ENCODE peak calls at places on chromosome 13, in four cellular contexts. T, S, N and F are unnamed samples.
A peak's percentile ranks its signal among the peaks of the same experiment; 100 is the strongest.

GRCh38 chr13:41707192-41707858 is 250.0 kb downstream of the RGCC start:
- DNase-seq in N (no peak), S (no peak), T (no peak), F (no peak)

GRCh38 chr13:47548294-47548825 is 452.7 kb downstream of the SUCLA2 start:
- DNase-seq in N (no peak), S (no peak), T (no peak), F (no peak)

GRCh38 chr13:27425151-27425917 is 915 bp downstream of the GTF3A start:
- DNase-seq in S (no peak), N (no peak), T (no peak), F (no peak)

GRCh38 chr13:108993346-108993745 is 363.9 kb downstream of the MYO16 start:
- DNase-seq in N (peak; percentile 4), T (no peak), S (no peak), F (no peak)

GRCh38 chr13:54949735-54950134 is 1921.1 kb downstream of the OLFM4 start:
- DNase-seq in N (no peak), T (no peak), S (no peak), F (no peak)

GRCh38 chr13:95485045-95485517 is 67.4 kb upstream of the CLDN10 start:
- DNase-seq in T (no peak), N (no peak), S (peak; percentile 39), F (no peak)

GRCh38 chr13:41622545-41623429 is 165.4 kb downstream of the RGCC start:
- DNase-seq in N (peak; percentile 89), S (no peak), T (no peak), F (no peak)

GRCh38 chr13:49840266-49840665 is 47.8 kb upstream of the KPNA3 start:
- DNase-seq in T (no peak), S (peak; percentile 23), N (no peak), F (no peak)

GRCh38 chr13:48403151-48403631 is 9.7 kb downstream of the LPAR6 start:
- DNase-seq in T (no peak), N (no peak), S (no peak), F (no peak)

DNA sequence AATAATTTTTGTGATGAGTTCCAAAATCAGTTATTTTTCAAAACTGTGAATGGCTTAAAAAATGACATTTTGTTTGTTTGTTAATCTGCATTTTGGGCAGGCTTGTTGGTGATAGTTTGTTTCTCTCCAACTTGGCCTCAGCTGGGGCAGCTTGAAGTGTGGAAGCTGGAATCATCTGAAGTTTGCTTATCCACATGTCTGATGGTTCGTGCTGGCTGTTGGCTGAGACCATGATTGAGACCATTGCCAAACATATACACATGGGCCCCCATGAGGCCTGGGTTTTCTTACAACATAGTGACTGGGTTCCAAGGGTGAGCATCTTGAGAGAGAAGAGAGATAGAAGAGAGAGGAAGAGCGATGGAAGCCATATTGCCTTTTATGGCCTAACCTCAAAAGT is 201.2 kb downstream of the NDFIP2 start:
- DNase-seq in N (no peak), S (no peak), T (no peak), F (no peak)
- TF ChIP-seq CTCF in N (no peak), S (no peak), T (no peak), F (no peak)

DNA sequence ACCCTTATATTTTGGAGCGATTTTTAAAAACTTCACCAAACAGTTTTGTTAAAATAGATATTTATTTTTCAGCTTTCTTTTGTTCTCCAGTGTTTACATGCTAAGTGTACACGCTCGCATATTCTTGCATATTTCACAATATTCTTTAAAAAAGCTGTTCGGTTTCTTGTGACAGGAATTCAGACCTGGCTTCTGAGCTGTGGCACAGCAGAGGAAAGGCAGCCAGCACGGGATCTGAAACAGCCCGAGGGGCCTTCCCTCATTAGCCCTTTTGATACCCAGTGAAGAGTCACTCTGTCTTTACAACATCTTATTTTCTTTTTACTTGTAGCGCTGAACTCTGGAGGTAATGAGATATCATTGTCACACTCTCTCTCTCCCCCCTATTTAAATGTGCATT is 234.0 kb downstream of the B3GLCT start:
- DNase-seq in N (no peak), S (no peak), T (no peak), F (no peak)
- H3K4me3 ChIP-seq in N (no peak overlapping the region), S (no peak overlapping the region), T (no peak overlapping the region), F (no peak overlapping the region)

GRCh38 chr13:30371649-30372265 is 50.5 kb upstream of the UBE2L5 start:
- DNase-seq in T (no peak), S (peak; percentile 86), N (peak; percentile 28), F (peak; percentile 42)

GRCh38 chr13:30377312-30377685 is 45.0 kb upstream of the UBE2L5 start:
- DNase-seq in N (no peak), T (no peak), S (no peak), F (no peak)

GRCh38 chr13:30376426-30377311 is 45.6 kb upstream of the UBE2L5 start:
- DNase-seq in S (no peak), T (no peak), N (no peak), F (no peak)

GRCh38 chr13:30373727-30374126 is 48.6 kb upstream of the UBE2L5 start:
- DNase-seq in T (no peak), N (no peak), S (no peak), F (no peak)

DNA sequence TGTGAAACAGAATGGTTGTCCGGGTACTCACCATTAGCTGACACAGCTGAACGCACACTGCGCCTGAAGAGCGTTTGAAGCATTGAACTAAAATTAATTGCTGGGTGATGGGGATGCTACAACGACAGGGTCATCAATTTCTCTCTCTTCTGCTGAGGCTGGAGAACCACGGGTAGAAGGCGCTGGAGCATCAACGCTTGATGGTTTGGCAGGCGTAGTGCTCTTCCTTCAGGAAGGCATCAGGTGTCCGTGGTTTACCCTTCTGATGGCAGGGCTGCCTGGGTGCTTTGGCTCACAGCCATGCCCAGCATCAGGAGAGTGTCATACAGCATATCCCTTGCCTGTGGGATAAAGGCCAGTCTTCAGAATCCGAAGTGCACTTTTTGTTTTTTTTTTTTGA is 46.9 kb upstream of the UBE2L5 start:
- DNase-seq in N (no peak), S (no peak), T (no peak), F (no peak)
- TF ChIP-seq CTCF in N (no peak), S (no peak), T (no peak), F (no peak)

GRCh38 chr13:21075303-21076264 is 14.2 kb upstream of the LATS2 start:
- DNase-seq in S (no peak), N (no peak), T (peak; percentile 64), F (no peak)

GRCh38 chr13:21077360-21078353 is 16.3 kb upstream of the LATS2 start:
- DNase-seq in N (no peak), T (no peak), S (no peak), F (no peak)

GRCh38 chr13:21078501-21078900 is 17.1 kb upstream of the LATS2 start:
- DNase-seq in N (no peak), T (no peak), S (no peak), F (no peak)

GRCh38 chr13:21074601-21075302 is 13.4 kb upstream of the LATS2 start:
- DNase-seq in S (no peak), N (no peak), T (no peak), F (no peak)

GRCh38 chr13:21076265-21076653 is 14.9 kb upstream of the LATS2 start:
- DNase-seq in S (no peak), N (no peak), T (no peak), F (no peak)
- H3K4me3 ChIP-seq in S (no peak overlapping the region), N (no peak overlapping the region), T (no peak overlapping the region), F (no peak overlapping the region)

GRCh38 chr13:39284801-39285388 is 246.6 kb downstream of the NHLRC3 start:
- DNase-seq in S (no peak), N (no peak), T (peak; percentile 15), F (no peak)
- TF ChIP-seq CTCF in S (no peak), N (peak; percentile 8), T (peak; percentile 37), F (peak; percentile 24)

GRCh38 chr13:99809931-99810330 is 161.6 kb downstream of the ZIC5 start:
- DNase-seq in T (no peak), N (no peak), S (no peak), F (peak; percentile 58)
- H3K4me3 ChIP-seq in T (no peak overlapping the region), N (no peak overlapping the region), S (no peak overlapping the region), F (no peak overlapping the region)